ENCODE peak calls at places on chromosomes 11 and 22, in seven cellular contexts. Q, R, H, F, P, A and U are unnamed samples.

GRCh38 chr22:46833228-46833627 is 70.8 kb downstream of the TBC1D22A start:
- DNase-seq in Q (peak; percentile 23), R (no peak), H (peak; percentile 59), F (no peak), P (no peak), A (peak; percentile 25), U (no peak)

GRCh38 chr22:42881982-42882656 is 25.0 kb upstream of the ARFGAP3 start:
- DNase-seq in Q (no peak), R (no peak), H (peak; percentile 93), F (no peak), P (no peak), A (no peak), U (no peak)

GRCh38 chr11:67167086-67167485 is 48.0 kb downstream of the KDM2A start:
- DNase-seq in Q (no peak), R (no peak), H (no peak), F (no peak), P (no peak), A (no peak), U (no peak)

GRCh38 chr11:46903846-46904245 is 14.5 kb downstream of the LRP4 start:
- DNase-seq in Q (no peak), R (no peak), H (no peak), F (no peak), P (no peak), A (no peak), U (no peak)

GRCh38 chr22:45469573-45470383 is 32.9 kb upstream of the FBLN1 start:
- DNase-seq in Q (no peak), R (no peak), H (no peak), F (no peak), P (no peak), A (no peak), U (no peak)

GRCh38 chr11:70090989-70091388 is 12.9 kb downstream of the ANO1 start:
- DNase-seq in Q (no peak), R (no peak), H (no peak), F (no peak), P (no peak), A (peak; percentile 28), U (no peak)

GRCh38 chr11:22539851-22540376 is 85.7 kb downstream of the FANCF start:
- DNase-seq in Q (no peak), R (no peak), H (no peak), F (no peak), P (no peak), A (peak; percentile 28), U (no peak)

GRCh38 chr11:93734427-93735222 is 6.7 kb downstream of the TAF1D start:
- DNase-seq in Q (no peak), R (no peak), H (no peak), F (no peak), P (no peak), A (no peak), U (no peak)

GRCh38 chr11:1177771-1178090 is 20.0 kb downstream of the MUC5AC start:
- DNase-seq in Q (no peak), R (no peak), H (no peak), F (no peak), P (no peak), A (no peak), U (peak; percentile 19)

GRCh38 chr11:70048279-70049024 is 29.7 kb upstream of the ANO1 start:
- DNase-seq in Q (peak; percentile 55), R (no peak), H (no peak), F (no peak), P (no peak), A (no peak), U (peak; percentile 40)

GRCh38 chr22:41285820-41286638 is at the start of gene RANGAP1:
- DNase-seq in Q (peak; percentile 96), R (peak; percentile 96), H (peak; percentile 99), F (peak; percentile 99), P (peak; percentile 98), A (peak; percentile 98), U (peak; percentile 99)
- H3K4me1 ChIP-seq in Q (peaks cover 59% of the 10 kb centered on the region), R (peaks cover 15% of the 10 kb centered on the region), H (peaks cover 13% of the 10 kb centered on the region), F (peaks cover 16% of the 10 kb centered on the region), P (peaks cover 67% of the 10 kb centered on the region), A (peaks cover 24% of the 10 kb centered on the region), U (peaks cover 12% of the 10 kb centered on the region)

GRCh38 chr22:31284241-31284745 is 8.0 kb downstream of the PIK3IP1 start:
- DNase-seq in Q (no peak), R (no peak), H (no peak), F (no peak), P (no peak), A (no peak), U (no peak)

GRCh38 chr22:31279327-31279669 is 13.0 kb downstream of the PIK3IP1 start:
- DNase-seq in Q (no peak), R (no peak), H (no peak), F (no peak), P (no peak), A (no peak), U (no peak)

GRCh38 chr22:31282748-31283468 is 9.4 kb downstream of the PIK3IP1 start:
- DNase-seq in Q (no peak), R (no peak), H (no peak), F (no peak), P (no peak), A (no peak), U (no peak)

GRCh38 chr22:31279821-31280496 is 12.3 kb downstream of the PIK3IP1 start:
- DNase-seq in Q (no peak), R (no peak), H (no peak), F (peak; percentile 24), P (no peak), A (no peak), U (no peak)

DNA sequence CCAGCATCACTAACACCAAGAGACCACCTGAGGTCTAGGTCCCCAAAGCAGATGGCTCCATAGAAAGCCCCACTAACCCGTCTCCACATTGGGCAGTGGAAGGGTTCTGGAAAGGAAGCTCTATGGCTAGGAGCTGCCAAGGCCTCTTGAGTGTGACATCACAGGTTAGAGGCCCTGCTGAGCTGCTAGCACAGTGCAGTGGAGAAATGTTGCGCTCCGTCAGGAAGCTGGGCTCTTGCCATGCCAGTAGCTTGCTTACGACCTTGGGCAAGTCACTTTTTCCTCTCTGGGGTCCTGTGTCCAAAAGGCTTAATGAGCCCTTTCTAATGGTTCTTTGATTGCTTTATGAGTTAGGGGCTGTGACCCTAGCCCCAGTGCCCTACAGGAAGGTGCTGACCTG is 10.6 kb downstream of the PIK3IP1 start:
- DNase-seq in Q (no peak), R (no peak), H (no peak), F (peak; percentile 34), P (no peak), A (no peak), U (peak; percentile 19)
- H3K4me1 ChIP-seq in Q (peaks cover 12% of the 10 kb centered on the region), R (peaks cover 99% of the 10 kb centered on the region), H (no peaks in the 10 kb centered on the region), F (peaks cover 99% of the 10 kb centered on the region), P (no peaks in the 10 kb centered on the region), A (no peaks in the 10 kb centered on the region), U (peaks cover 11% of the 10 kb centered on the region)

GRCh38 chr11:65779919-65780769 is 632 bp downstream of the AP5B1 start:
- DNase-seq in Q (peak; percentile 64), R (peak; percentile 64), H (peak; percentile 88), F (peak; percentile 75), P (peak; percentile 95), A (peak; percentile 67), U (peak; percentile 87)
- H3K4me1 ChIP-seq in Q (peaks cover 39% of the 10 kb centered on the region), R (peaks cover 18% of the 10 kb centered on the region), H (peaks cover 11% of the 10 kb centered on the region), F (peaks cover 13% of the 10 kb centered on the region), P (peaks cover 25% of the 10 kb centered on the region), A (peaks cover 3% of the 10 kb centered on the region), U (peaks cover 18% of the 10 kb centered on the region)

GRCh38 chr22:26551568-26551967 is 38.4 kb downstream of the TPST2 start:
- DNase-seq in Q (no peak), R (no peak), H (no peak), F (no peak), P (no peak), A (no peak), U (no peak)

GRCh38 chr22:26548984-26549383 is 36.7 kb upstream of the TFIP11 start:
- DNase-seq in Q (no peak), R (no peak), H (no peak), F (no peak), P (no peak), A (no peak), U (no peak)

GRCh38 chr22:26552466-26552865 is 37.5 kb downstream of the TPST2 start:
- DNase-seq in Q (no peak), R (no peak), H (no peak), F (no peak), P (no peak), A (peak; percentile 73), U (no peak)

GRCh38 chr22:26549902-26550497 is 37.7 kb upstream of the TFIP11 start:
- DNase-seq in Q (no peak), R (no peak), H (no peak), F (no peak), P (no peak), A (no peak), U (no peak)

DNA sequence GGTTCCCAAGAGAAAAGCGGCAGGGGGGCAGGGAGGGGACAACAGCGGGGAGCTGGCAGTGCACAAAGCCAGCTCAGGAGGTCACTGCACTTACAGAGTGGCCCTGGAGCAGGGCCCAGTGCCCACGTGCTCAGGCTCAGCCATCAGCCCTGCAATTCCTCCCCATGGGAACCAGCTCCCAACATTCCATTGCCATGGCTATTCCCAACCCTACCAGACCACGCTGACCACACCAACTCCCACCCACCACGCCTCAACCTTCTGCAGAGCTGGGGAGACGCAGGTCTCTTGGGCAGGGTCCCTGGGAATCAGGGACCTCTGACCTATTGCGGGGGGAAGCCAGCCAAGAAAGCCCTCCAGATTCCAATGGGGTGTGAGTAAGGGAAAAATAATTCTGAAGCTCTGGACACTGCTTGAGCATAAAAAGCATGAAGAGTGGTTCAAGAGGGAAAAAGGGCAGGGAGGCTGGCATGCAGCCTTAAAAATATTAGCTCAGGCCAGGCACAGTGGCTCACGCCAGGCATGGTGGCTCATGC is 38.3 kb upstream of the TFIP11 start:
- DNase-seq in Q (no peak), R (no peak), H (peak; percentile 66), F (no peak), P (peak; percentile 87), A (peak; percentile 98), U (no peak)
- H3K4me1 ChIP-seq in Q (peaks cover 17% of the 10 kb centered on the region), R (peaks cover 34% of the 10 kb centered on the region), H (peaks cover 19% of the 10 kb centered on the region), F (no peaks in the 10 kb centered on the region), P (peaks cover 50% of the 10 kb centered on the region), A (peaks cover 23% of the 10 kb centered on the region), U (no peaks in the 10 kb centered on the region)

GRCh38 chr11:72951815-72952340 is 137.7 kb downstream of the ATG16L2 start:
- DNase-seq in Q (no peak), R (no peak), H (no peak), F (no peak), P (no peak), A (no peak), U (no peak)
- H3K4me1 ChIP-seq in Q (no peaks in the 10 kb centered on the region), R (no peaks in the 10 kb centered on the region), H (no peaks in the 10 kb centered on the region), F (no peaks in the 10 kb centered on the region), P (no peaks in the 10 kb centered on the region), A (no peaks in the 10 kb centered on the region), U (no peaks in the 10 kb centered on the region)

GRCh38 chr11:75191330-75191717 is 40.4 kb downstream of the SLCO2B1 start:
- DNase-seq in Q (no peak), R (no peak), H (no peak), F (no peak), P (no peak), A (no peak), U (no peak)

GRCh38 chr11:75194147-75194546 is 43.2 kb downstream of the SLCO2B1 start:
- DNase-seq in Q (no peak), R (no peak), H (no peak), F (no peak), P (no peak), A (no peak), U (no peak)

GRCh38 chr11:75195164-75195962 is 44.5 kb downstream of the SLCO2B1 start:
- DNase-seq in Q (no peak), R (no peak), H (no peak), F (no peak), P (no peak), A (no peak), U (no peak)

GRCh38 chr11:75193271-75193670 is 42.4 kb downstream of the SLCO2B1 start:
- DNase-seq in Q (no peak), R (no peak), H (no peak), F (no peak), P (no peak), A (no peak), U (no peak)

GRCh38 chr11:75193711-75194110 is 42.8 kb downstream of the SLCO2B1 start:
- DNase-seq in Q (no peak), R (no peak), H (no peak), F (no peak), P (no peak), A (no peak), U (no peak)
- H3K4me1 ChIP-seq in Q (no peaks in the 10 kb centered on the region), R (no peaks in the 10 kb centered on the region), H (no peaks in the 10 kb centered on the region), F (no peaks in the 10 kb centered on the region), P (peaks cover 9% of the 10 kb centered on the region), A (no peaks in the 10 kb centered on the region), U (no peaks in the 10 kb centered on the region)